ENCODE peak calls at places on chromosomes 16 and 17, in six cellular contexts. Y is prostate gland, M is left ventricle myocardium inferior, G is mammary epithelial cell, S is pancreas, Z is uterus. P is an unnamed sample. For H3K4me1, the result is how much of the 10 kb centered on the place peaks cover.

GRCh38 chr16:3101018-3101840 is 2.1 kb upstream of the ZSCAN10 start:
- DNase-seq in Z (no peak), M (no peak), S (no peak), G (no peak), Y (no peak), P (no peak)

GRCh38 chr17:55303701-55304145 is 39.0 kb downstream of the HLF start:
- DNase-seq in Z (no peak), M (no peak), S (no peak), G (no peak), Y (no peak), P (no peak)

GRCh38 chr17:76707985-76708807 is 2.6 kb downstream of the MXRA7 start:
- DNase-seq in G (no peak), M (peak), Z (no peak), S (no peak), Y (no peak), P (no peak)

GRCh38 chr17:5587431-5588032 is 3.2 kb upstream of the NLRP1 start:
- DNase-seq in S (no peak), Z (no peak), Y (peak), G (peak), M (no peak), P (no peak)

GRCh38 chr16:79607587-79607986 is 7.0 kb upstream of the MAF start:
- DNase-seq in Z (peak), S (no peak), G (peak), Y (no peak), M (no peak), P (no peak)

GRCh38 chr17:79126139-79126538 is 51.5 kb downstream of the ENGASE start:
- DNase-seq in Z (no peak), Y (peak), G (no peak), S (no peak), M (no peak), P (no peak)

GRCh38 chr17:77865109-77865611 is 93.3 kb upstream of the TNRC6C start:
- DNase-seq in Y (no peak), G (no peak), Z (peak), S (no peak), M (no peak), P (peak)

GRCh38 chr16:83701494-83701893 is 106.3 kb upstream of the HSBP1 start:
- DNase-seq in Z (no peak), M (no peak), G (peak), Y (peak), S (no peak), P (no peak)

GRCh38 chr17:74803388-74803930 is 27.3 kb upstream of the NAT9 start:
- DNase-seq in Z (peak), M (no peak), G (no peak), S (no peak), Y (no peak), P (no peak)

GRCh38 chr16:74225278-74225677 is 71.3 kb upstream of the PSMD7 start:
- DNase-seq in S (no peak), Y (no peak), G (no peak), M (no peak), Z (no peak), P (no peak)

GRCh38 chr17:35314415-35315216 is 58.8 kb downstream of the SLFN11 start:
- DNase-seq in Y (no peak), M (no peak), S (peak), G (no peak), Z (no peak), P (no peak)

GRCh38 chr16:11682655-11683096 is 14.4 kb downstream of the SNN start:
- DNase-seq in M (no peak), Z (no peak), G (peak), S (no peak), Y (no peak), P (no peak)

GRCh38 chr17:27354491-27355081 is 60.7 kb downstream of the WSB1 start:
- DNase-seq in Z (no peak), S (no peak), M (no peak), Y (no peak), G (peak), P (no peak)

GRCh38 chr17:1010586-1010985 is 13.7 kb downstream of the TIMM22 start:
- DNase-seq in G (no peak), Z (no peak), Y (no peak), M (no peak), S (peak), P (peak)

GRCh38 chr16:57091200-57091989 is 988 bp upstream of the CPNE2 start:
- DNase-seq in G (peak), M (peak), Z (peak), S (no peak), Y (no peak), P (peak)

GRCh38 chr17:33871720-33872535 is 383.2 kb upstream of the CCL2 start:
- DNase-seq in M (no peak), S (no peak), Z (no peak), G (peak), Y (no peak), P (no peak)

GRCh38 chr16:17273142-17273561 is 197.6 kb downstream of the XYLT1 start:
- DNase-seq in Y (no peak), M (no peak), S (no peak), G (peak), Z (no peak), P (no peak)

GRCh38 chr17:71441098-71441497 is 679.7 kb upstream of the SOX9 start:
- DNase-seq in G (peak), Y (peak), M (no peak), S (no peak), Z (no peak), P (no peak)

GRCh38 chr16:49921791-49922456 is 66.0 kb upstream of the ZNF423 start:
- DNase-seq in Z (peak), S (peak), G (peak), Y (peak), M (peak), P (peak)

GRCh38 chr17:56815711-56816110 is 18.0 kb downstream of the C17orf67 start:
- DNase-seq in Z (no peak), M (no peak), G (no peak), Y (no peak), S (no peak), P (no peak)

GRCh38 chr17:29848737-29849136 is 81.3 kb downstream of the SSH2 start:
- DNase-seq in G (no peak), S (no peak), M (no peak), Y (no peak), Z (no peak), P (no peak)

GRCh38 chr17:68542698-68543463 is 30.7 kb downstream of the PRKAR1A start:
- DNase-seq in Y (no peak), Z (no peak), S (no peak), M (no peak), G (no peak), P (no peak)

GRCh38 chr16:1754204-1754603 is 17.1 kb downstream of the NME3 start:
- DNase-seq in G (no peak), M (no peak), Y (no peak), S (no peak), Z (no peak), P (no peak)

GRCh38 chr16:1749152-1750117 is 21.9 kb downstream of the NME3 start:
- DNase-seq in Y (no peak), Z (no peak), S (no peak), M (no peak), G (no peak), P (no peak)

GRCh38 chr16:1751946-1752345 is 19.4 kb downstream of the NME3 start:
- DNase-seq in M (no peak), G (no peak), Y (no peak), Z (no peak), S (no peak), P (no peak)

GRCh38 chr16:1747934-1748333 is 23.4 kb downstream of the NME3 start:
- DNase-seq in S (no peak), M (no peak), G (no peak), Z (no peak), Y (no peak), P (no peak)

DNA sequence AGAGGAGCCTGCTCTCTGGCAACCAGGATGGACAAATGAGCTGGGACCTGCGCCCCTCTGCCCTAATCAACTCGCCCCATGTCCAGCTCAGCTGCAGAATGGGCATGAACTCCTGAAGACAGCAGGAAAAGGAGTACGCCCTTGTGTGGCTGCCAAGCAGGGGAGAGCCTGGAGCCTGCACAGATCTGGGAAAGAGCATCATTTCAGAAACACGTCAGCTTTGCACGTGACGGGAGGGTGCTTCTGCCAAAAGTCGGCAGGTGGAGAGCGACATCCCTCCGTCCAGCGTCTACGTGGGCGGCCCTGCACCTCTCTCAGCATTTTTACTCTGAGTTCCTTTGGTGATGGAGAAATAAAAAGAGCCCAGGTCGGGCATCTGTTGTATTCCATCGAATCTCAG is 18.5 kb downstream of the NME3 start:
- DNase-seq in G (no peak), Y (no peak), Z (no peak), S (no peak), M (no peak), P (no peak)
- H3K4me1 ChIP-seq in G (under half), Y (under half), Z (under half), S (under half), M (under half), P (under half)

GRCh38 chr16:81996664-81997529 is 14.4 kb downstream of the SDR42E1 start:
- DNase-seq in S (no peak), G (peak), M (no peak), Y (no peak), Z (peak), P (no peak)
- TF ChIP-seq CTCF in S (no peak), G (peak), M (peak), Y (peak), Z (no peak), P (no peak)

GRCh38 chr16:69440236-69440635 is 15.8 kb downstream of the CYB5B start:
- DNase-seq in Y (no peak), S (no peak), G (no peak), M (no peak), Z (no peak), P (no peak)
- H3K4me3 ChIP-seq in Y (no peak), S (no peak), G (no peak), M (no peak), Z (no peak), P (no peak)

DNA sequence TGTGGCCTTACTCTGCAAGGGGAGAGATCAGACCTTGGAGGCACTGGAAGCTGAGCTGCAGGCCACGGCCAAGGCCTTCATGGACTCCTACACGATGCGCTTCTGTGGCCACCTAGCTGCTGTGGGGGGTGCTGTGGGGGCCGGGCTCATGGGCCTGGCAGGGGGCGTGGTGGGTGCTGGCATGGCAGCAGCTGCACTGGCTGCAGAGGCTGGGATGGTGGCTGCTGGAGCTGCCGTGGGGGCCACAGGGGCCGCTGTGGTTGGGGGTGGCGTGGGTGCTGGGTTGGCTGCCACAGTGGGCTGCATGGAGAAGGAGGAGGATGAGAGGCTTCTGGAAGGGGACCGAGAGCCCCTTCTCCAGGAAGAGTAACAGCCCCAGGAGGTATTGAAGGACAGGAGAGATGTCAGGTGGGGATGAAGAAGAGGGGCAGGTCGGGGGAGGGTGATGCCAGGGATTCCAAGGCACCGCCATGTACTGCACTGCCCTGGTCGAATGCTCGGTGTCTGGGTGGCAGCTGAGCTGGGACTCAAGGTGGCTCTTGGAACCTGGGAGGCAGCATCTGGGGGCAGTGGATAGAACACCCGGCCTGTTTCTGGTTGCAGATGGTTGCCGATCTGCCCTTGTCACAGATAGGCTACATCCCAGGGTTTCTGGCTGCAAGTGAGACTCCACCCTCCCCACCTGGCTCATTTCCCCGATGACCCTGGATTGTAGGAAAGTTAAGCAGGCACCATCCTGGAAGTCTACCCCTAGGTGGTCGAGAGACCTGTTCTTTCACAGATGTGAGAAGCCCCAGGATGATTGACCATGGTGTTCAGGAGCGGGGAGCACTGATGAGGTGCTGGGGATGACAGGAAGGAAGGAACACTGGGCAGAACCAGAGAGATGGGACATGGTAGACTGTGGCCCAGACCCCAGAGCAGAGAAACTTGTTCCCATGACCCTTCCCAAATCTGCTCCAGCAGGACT is 5.1 kb downstream of the RNF112 start:
- DNase-seq in G (no peak), S (peak), M (no peak), Y (no peak), Z (no peak), P (no peak)
- H3K4me1 ChIP-seq in G (under half), S (under half), M (under half), Y (under half), Z (under half), P (under half)

DNA sequence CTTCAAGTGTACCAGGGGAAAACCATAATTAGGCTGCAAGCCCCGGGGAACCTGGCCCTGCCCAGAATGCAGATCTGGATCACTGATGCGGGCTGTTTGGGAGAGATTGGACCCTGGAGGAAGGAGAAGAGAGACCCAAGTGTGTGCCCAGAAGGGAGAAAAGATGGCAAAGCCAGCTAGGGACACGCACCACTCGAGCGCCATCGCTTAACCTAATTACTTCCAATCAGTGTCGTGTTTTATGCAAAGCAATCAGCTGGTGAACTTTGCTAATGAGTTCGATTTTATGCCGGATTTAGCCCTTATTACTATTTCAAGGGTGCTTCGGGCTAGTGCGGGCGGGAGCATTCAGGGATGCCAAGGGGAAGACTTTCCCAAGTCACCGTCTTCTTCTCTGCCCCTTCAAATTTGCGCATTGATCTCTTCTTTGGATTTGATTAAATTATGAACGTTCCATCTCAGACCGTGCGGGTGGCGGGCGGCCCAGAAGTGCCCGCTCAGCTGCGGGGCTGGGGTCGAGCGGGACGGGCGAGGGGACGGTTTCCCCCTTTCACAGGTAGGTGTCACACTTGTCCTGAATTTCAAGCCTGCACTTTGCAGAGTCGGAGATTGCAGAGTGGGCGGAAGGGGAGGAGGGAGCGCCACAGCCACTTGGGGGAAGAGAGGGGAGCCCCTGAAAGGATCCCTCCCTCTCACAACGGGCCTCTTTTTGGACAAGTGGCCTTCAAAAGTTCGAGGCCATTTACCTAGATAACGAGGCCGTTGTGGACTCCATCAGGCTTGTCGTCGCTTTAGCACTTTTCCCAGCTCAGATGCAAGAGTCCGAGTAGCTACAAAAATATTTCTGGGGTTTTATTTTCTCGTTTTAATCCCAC is 4.1 kb downstream of the IRX5 start:
- DNase-seq in M (no peak), S (no peak), G (peak), Z (no peak), Y (peak), P (no peak)
- TF ChIP-seq CTCF in M (peak), S (no peak), G (peak), Z (no peak), Y (peak), P (no peak)

DNA sequence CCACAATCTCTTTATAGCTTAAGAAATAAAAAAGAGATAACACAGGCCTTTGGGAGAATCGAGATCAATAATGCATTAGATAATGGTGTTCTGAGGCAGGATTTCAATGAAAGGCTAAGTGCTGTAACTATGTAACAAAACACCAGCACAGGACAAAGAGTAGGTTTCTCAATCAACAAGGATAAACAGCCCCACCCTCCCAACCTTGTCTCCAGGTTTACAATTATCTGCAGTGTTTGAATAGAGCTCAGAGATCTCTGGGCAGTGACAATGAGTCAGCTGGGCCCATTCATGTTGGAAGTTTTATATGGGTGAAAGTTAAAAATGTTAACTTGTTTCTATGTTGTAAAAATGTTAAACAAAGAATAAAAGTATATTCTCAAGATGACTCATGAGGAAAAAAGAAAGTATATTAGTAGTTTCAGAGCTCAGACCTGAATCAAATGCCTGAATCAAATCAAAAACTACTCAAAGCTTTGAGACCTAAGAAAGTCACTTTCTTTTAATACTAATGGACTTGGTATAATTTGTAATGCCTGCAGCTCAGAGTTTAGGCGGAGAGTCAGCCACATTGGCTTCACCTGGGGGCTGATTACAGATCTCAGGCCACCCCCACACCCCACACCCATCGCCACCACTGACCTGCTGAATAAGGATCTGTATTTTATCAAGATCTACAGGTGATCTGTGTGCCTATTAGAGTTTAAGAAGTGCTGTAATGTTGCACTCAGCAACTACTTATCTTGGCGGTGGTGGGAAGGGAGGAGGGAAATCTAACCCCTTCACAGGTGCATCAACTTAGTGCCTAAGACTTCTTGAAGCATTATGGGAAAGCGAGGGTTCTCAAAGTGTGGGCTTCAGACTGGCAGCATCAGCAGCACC is 17.2 kb upstream of the KRT20 start:
- DNase-seq in G (peak), S (no peak), Y (peak), Z (no peak), M (no peak), P (no peak)
- H3K4me3 ChIP-seq in G (no peak), S (no peak), Y (no peak), Z (no peak), M (no peak), P (no peak)

GRCh38 chr16:30377050-30377811 is 2.6 kb downstream of the MYL11 start:
- DNase-seq in G (no peak), Z (no peak), S (no peak), M (no peak), Y (no peak), P (no peak)
- H3K4me1 ChIP-seq in G (under half), Z (under half), S (under half), M (under half), Y (under half), P (under half)

P was measured in ovary.